ENCODE peak calls at places on chromosome 9, in six cellular contexts. X is pancreas, U is upper lobe of right lung, O is osteoblast, E is body of pancreas, K is cardiac muscle cell. I is an unnamed sample.

GRCh38 chr9:127199001-127199791 is 65.4 kb upstream of the GARNL3 start:
- DNase-seq in X (peak; percentile 77), U (peak; percentile 81), O (peak; percentile 98), E (peak; percentile 72), K (peak; percentile 82), I (peak; percentile 84)

GRCh38 chr9:127974002-127974768 is 6.6 kb downstream of the EEIG1 start:
- DNase-seq in X (peak; percentile 43), U (no peak), O (peak; percentile 46), E (no peak), K (no peak), I (peak; percentile 24)

GRCh38 chr9:99855467-99856176 is 33.9 kb downstream of the NR4A3 start:
- DNase-seq in X (no peak), U (no peak), O (no peak), E (no peak), K (no peak), I (no peak)

GRCh38 chr9:110936252-110936651 is 102.0 kb downstream of the LPAR1 start:
- DNase-seq in X (no peak), U (no peak), O (no peak), E (no peak), K (no peak), I (no peak)

GRCh38 chr9:113154471-113154870 is 3.7 kb downstream of the SLC31A2 start:
- DNase-seq in X (no peak), U (no peak), O (peak; percentile 98), E (peak; percentile 38), K (no peak), I (no peak)

GRCh38 chr9:127132921-127133647 is 10.6 kb upstream of the ANGPTL2 start:
- DNase-seq in X (no peak), U (peak; percentile 75), O (no peak), E (no peak), K (peak; percentile 29), I (no peak)

GRCh38 chr9:34997375-34997774 is 7.8 kb downstream of the DNAJB5 start:
- DNase-seq in X (no peak), U (no peak), O (no peak), E (no peak), K (no peak), I (no peak)

GRCh38 chr9:127158995-127159801 is 36.8 kb upstream of the ANGPTL2 start:
- DNase-seq in X (no peak), U (peak; percentile 54), O (peak; percentile 87), E (peak; percentile 39), K (peak; percentile 40), I (peak; percentile 19)

GRCh38 chr9:99253134-99253533 is 31.1 kb downstream of the SEC61B start:
- DNase-seq in X (no peak), U (no peak), O (no peak), E (no peak), K (no peak), I (no peak)

GRCh38 chr9:34546834-34547827 is 24.3 kb upstream of the ENHO start:
- DNase-seq in X (peak; percentile 32), U (peak; percentile 77), O (peak; percentile 98), E (peak; percentile 52), K (peak; percentile 81), I (peak; percentile 53)

GRCh38 chr9:128117613-128118471 is 9.7 kb downstream of the PTGES2 start:
- DNase-seq in X (peak; percentile 95), U (peak; percentile 96), O (peak; percentile 97), E (peak; percentile 93), K (peak; percentile 91), I (peak; percentile 98)

GRCh38 chr9:79026311-79026710 is 545.5 kb upstream of the TLE4 start:
- DNase-seq in X (no peak), U (no peak), O (no peak), E (no peak), K (no peak), I (no peak)

GRCh38 chr9:79028101-79028500 is 543.7 kb upstream of the TLE4 start:
- DNase-seq in X (no peak), U (no peak), O (no peak), E (no peak), K (no peak), I (no peak)

GRCh38 chr9:79020266-79020665 is 551.5 kb upstream of the TLE4 start:
- DNase-seq in X (no peak), U (no peak), O (no peak), E (no peak), K (no peak), I (no peak)

GRCh38 chr9:79021084-79021483 is 550.7 kb upstream of the TLE4 start:
- DNase-seq in X (no peak), U (no peak), O (no peak), E (no peak), K (no peak), I (no peak)

DNA sequence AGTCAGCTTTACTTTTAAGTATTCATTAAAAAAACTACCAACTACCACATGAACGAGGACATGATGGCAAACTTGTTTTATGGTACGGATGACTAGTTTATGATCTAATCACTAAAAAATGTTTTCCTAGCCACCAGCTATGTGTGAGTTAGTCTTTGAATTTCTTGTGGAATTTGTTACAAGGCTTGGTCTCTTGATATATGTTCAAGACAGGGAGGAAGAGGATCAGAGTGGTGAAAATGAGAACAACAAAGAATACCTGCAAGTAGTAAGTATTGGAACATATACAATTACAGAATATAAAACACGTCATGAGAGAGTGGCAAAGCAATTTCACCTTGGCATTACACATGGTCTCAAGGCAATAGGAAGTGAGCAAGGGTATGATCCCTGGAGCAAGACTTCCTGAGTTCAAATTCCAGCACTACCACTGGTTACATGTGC is 548.6 kb upstream of the TLE4 start:
- DNase-seq in X (no peak), U (no peak), O (peak; percentile 91), E (no peak), K (no peak), I (no peak)
- H3K4me3 ChIP-seq in X (no peak overlapping the region), U (no peak overlapping the region), O (no peak overlapping the region), E (no peak overlapping the region), K (no peak overlapping the region), I (no peak overlapping the region)

GRCh38 chr9:129570450-129571297 is 50.2 kb downstream of the C9orf50 start:
- DNase-seq in X (peak; percentile 54), U (no peak), O (peak; percentile 98), E (peak; percentile 54), K (no peak), I (no peak)

GRCh38 chr9:129567329-129567728 is 53.6 kb downstream of the C9orf50 start:
- DNase-seq in X (no peak), U (no peak), O (no peak), E (no peak), K (no peak), I (no peak)

GRCh38 chr9:129567842-129568559 is 52.9 kb downstream of the C9orf50 start:
- DNase-seq in X (peak; percentile 49), U (peak; percentile 73), O (peak; percentile 95), E (peak; percentile 39), K (peak; percentile 74), I (no peak)

GRCh38 chr9:129569506-129570449 is 51.1 kb downstream of the C9orf50 start:
- DNase-seq in X (peak; percentile 67), U (no peak), O (peak; percentile 93), E (peak; percentile 66), K (peak; percentile 57), I (no peak)

GRCh38 chr9:129568560-129569505 is 52.1 kb downstream of the C9orf50 start:
- DNase-seq in X (peak; percentile 69), U (peak; percentile 72), O (peak; percentile 92), E (peak; percentile 56), K (peak; percentile 65), I (peak; percentile 54)
- TF ChIP-seq CTCF in X (no peak), U (no peak), O (no peak), E (no peak), K (no peak), I (no peak)

DNA sequence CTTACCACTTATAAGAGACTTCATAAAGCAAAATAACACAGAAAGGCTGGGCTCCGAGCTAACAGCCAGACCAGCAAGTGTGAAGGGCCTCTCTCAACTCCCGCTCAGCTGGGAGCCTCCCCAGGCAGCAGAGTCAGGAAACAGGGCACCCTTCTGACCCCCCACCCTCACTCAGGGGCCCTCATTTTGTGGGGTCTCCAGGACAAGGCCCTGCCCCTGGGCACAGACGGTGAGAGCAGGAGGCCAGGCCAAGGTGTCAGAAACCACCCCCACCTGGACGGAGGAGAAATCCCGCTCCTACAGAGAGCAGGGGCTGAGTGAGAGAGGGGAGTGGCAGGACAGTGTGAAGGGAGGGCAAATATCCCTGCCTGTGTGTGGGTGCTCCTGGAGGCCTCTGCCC is 135.8 kb upstream of the FOXD4L5 start:
- DNase-seq in X (no peak), U (peak; percentile 41), O (no peak), E (no peak), K (no peak), I (no peak)
- H3K9me3 ChIP-seq in X (no peaks in the 10 kb centered on the region), U (no peaks in the 10 kb centered on the region), O (no peaks in the 10 kb centered on the region), E (no peaks in the 10 kb centered on the region), K (no peaks in the 10 kb centered on the region), I (no peaks in the 10 kb centered on the region)

DNA sequence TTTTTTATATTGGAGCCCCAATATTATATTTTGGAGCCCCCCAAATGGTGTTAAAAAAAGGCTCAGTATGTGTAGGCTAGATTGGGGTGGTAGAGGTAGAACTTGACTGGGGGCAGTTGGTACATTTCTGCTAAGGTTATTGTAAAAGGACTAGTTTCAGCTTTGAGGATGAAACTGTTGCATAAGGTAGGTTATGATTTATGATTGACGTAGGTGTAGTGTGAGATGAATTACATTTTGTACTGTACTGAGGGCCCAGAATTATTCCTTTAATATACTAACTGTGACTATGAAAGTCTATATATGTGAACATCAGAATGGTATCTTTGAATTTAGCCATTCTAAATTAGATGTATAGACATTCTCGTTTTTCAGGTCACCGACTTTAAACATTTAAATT is 3.6 kb downstream of the RIC1 start:
- DNase-seq in X (no peak), U (no peak), O (no peak), E (no peak), K (no peak), I (no peak)
- H3K4me3 ChIP-seq in X (no peak overlapping the region), U (no peak overlapping the region), O (no peak overlapping the region), E (no peak overlapping the region), K (no peak overlapping the region), I (no peak overlapping the region)

GRCh38 chr9:79469164-79469563 is 102.6 kb upstream of the TLE4 start:
- DNase-seq in X (no peak), U (no peak), O (no peak), E (no peak), K (no peak), I (no peak)

GRCh38 chr9:79473704-79474103 is 98.1 kb upstream of the TLE4 start:
- DNase-seq in X (no peak), U (no peak), O (no peak), E (no peak), K (no peak), I (no peak)

GRCh38 chr9:79477241-79477830 is 94.4 kb upstream of the TLE4 start:
- DNase-seq in X (no peak), U (no peak), O (no peak), E (no peak), K (no peak), I (no peak)

GRCh38 chr9:79470957-79471356 is 100.8 kb upstream of the TLE4 start:
- DNase-seq in X (no peak), U (no peak), O (no peak), E (no peak), K (no peak), I (no peak)

GRCh38 chr9:79471577-79472543 is 99.9 kb upstream of the TLE4 start:
- DNase-seq in X (peak; percentile 45), U (no peak), O (peak; percentile 75), E (peak; percentile 61), K (peak; percentile 42), I (peak; percentile 60)
- TF ChIP-seq CTCF in X (no peak), U (peak; percentile 41), O (peak; percentile 57), E (no peak), K (peak; percentile 45), I (peak; percentile 21)